ENCODE peak calls at places on chromosomes 2 and 18, in four cellular contexts. One of them, this sample, is unnamed.
A peak's percentile ranks its signal among the peaks of the same experiment; 100 is the strongest.

GRCh38 chr2:160257742-160258577 is 57.9 kb upstream of the ITGB6 start:
- DNase-seq in A673: no peak
- DNase-seq in PC-3: no peak
- DNase-seq in hepatocyte: no peak
- DNase-seq in this sample: no peak

GRCh38 chr2:241569831-241570281 is 11.3 kb downstream of the BOK start:
- DNase-seq in PC-3: no peak
- DNase-seq in hepatocyte: no peak
- DNase-seq in A673: no peak
- DNase-seq in this sample: no peak

GRCh38 chr2:71453404-71454220 is at the start of gene DYSF:
- DNase-seq in PC-3: peak; percentile 61
- DNase-seq in A673: no peak
- DNase-seq in hepatocyte: peak; percentile 42
- DNase-seq in this sample: peak; percentile 48

GRCh38 chr2:35931626-35932025 is 424.0 kb upstream of the CRIM1 start:
- DNase-seq in hepatocyte: no peak
- DNase-seq in A673: no peak
- DNase-seq in PC-3: no peak
- DNase-seq in this sample: peak; percentile 55

GRCh38 chr2:383173-383572 is 95.3 kb upstream of the ALKAL2 start:
- DNase-seq in PC-3: no peak
- DNase-seq in A673: no peak
- DNase-seq in hepatocyte: no peak
- DNase-seq in this sample: no peak

GRCh38 chr2:24365051-24365450 is 4.7 kb upstream of the ITSN2 start:
- DNase-seq in A673: no peak
- DNase-seq in hepatocyte: no peak
- DNase-seq in PC-3: peak; percentile 42
- DNase-seq in this sample: no peak

GRCh38 chr2:23510471-23510870 is 125.5 kb downstream of the KLHL29 start:
- DNase-seq in PC-3: no peak
- DNase-seq in hepatocyte: no peak
- DNase-seq in A673: no peak
- DNase-seq in this sample: no peak

GRCh38 chr2:229412686-229413085 is 141.6 kb upstream of the PID1 start:
- DNase-seq in A673: no peak
- DNase-seq in PC-3: no peak
- DNase-seq in hepatocyte: no peak
- DNase-seq in this sample: no peak

GRCh38 chr18:52995875-52996274 is 655.9 kb downstream of the DCC start:
- DNase-seq in hepatocyte: no peak
- DNase-seq in PC-3: no peak
- DNase-seq in A673: no peak
- DNase-seq in this sample: no peak

DNA sequence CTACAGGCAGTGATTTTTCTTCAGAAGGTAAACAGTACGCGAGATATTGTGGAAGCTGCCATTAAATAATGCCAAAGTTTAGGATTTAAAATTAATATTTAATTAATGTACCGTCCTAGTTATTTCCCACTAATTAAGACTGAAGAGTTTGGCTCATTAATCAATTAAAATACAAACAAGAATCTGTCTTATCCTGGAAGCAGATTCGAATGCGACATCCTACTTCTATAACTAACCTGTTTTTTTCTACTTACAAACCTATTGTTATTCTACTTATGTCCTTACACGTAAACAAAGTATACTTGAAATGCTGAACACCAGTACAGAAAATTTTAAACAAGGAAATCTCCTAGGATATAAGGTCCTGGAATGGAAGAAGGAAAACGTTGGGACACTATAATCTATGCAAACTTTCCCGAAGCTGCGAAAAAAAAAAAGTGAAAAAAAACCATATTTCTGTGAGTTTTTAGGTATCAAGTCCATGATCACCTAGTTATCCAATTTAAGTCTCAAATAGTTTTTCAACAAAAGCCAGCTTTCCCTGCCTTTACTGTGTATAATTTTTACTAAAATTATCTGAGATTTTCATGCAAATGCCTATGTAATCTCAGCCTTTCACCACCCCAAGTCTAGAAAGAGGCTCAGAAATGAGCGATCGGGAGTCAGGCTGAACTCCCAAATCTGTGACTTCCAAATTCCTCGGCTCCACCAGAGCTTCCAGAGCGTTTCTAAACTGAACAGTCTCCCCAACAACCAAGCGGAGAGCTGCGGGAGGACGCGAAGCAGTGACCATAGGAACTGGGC is 1.2 kb upstream of the C2orf15 start:
- DNase-seq in hepatocyte: no peak
- DNase-seq in PC-3: peak; percentile 37
- DNase-seq in A673: no peak
- DNase-seq in this sample: peak; percentile 23
- TF ChIP-seq EZH2 in hepatocyte: no peak
- TF ChIP-seq EZH2 in PC-3: no peak
- TF ChIP-seq EZH2 in A673: no peak
- TF ChIP-seq EZH2 in this sample: no peak

GRCh38 chr2:78677774-78678173 is 347.7 kb upstream of the REG3G start:
- DNase-seq in PC-3: no peak
- DNase-seq in A673: no peak
- DNase-seq in hepatocyte: no peak
- DNase-seq in this sample: no peak
- TF ChIP-seq EZH2 in PC-3: no peak
- TF ChIP-seq EZH2 in A673: no peak
- TF ChIP-seq EZH2 in hepatocyte: no peak
- TF ChIP-seq EZH2 in this sample: no peak

GRCh38 chr2:33599175-33599942 is at the start of gene FAM98A:
- DNase-seq in A673: peak; percentile 99
- DNase-seq in PC-3: peak; percentile 99
- DNase-seq in hepatocyte: peak; percentile 100
- DNase-seq in this sample: peak; percentile 98
- TF ChIP-seq EZH2 in A673: no peak
- TF ChIP-seq EZH2 in PC-3: no peak
- TF ChIP-seq EZH2 in hepatocyte: no peak
- TF ChIP-seq EZH2 in this sample: no peak

DNA sequence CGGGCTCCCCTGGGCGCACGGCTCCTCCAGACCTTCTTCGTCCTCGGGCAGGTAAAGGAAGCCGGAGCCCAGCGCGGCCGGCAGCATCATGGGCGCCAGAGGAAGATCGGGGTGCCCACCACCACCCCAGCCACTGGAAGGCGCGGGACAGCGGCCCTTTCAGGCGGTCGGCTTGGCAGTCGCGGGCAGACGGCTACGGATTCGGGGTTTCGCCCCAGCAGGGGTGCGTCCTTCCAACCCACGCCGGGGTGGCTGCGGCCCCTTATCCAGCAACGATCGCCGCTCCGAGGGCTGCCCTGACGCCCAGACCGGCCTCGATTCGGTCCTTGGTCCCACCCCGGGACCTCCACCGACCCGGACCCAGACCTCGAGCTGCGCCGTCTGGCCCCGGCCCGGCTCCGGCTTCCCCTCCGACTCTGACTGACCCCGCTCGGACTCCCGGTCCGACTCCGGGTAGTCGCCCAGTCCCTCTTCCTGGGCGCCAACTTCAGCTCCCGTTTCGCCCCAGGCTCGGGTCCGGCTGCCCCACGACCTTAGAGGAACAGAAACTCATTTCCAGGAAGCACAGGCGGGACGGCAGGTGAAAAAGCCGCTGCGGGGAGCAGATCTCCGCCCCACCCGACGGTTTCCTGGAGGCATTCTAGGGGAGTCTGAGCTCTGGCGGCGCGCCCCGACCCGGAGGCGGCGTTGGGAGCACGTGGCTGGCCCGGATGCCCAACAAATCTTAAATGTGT is 30.2 kb upstream of the SSB start:
- DNase-seq in A673: no peak
- DNase-seq in hepatocyte: no peak
- DNase-seq in PC-3: no peak
- DNase-seq in this sample: no peak
- TF ChIP-seq EZH2 in A673: no peak
- TF ChIP-seq EZH2 in hepatocyte: no peak
- TF ChIP-seq EZH2 in PC-3: no peak
- TF ChIP-seq EZH2 in this sample: peak; percentile 87